ENCODE peak calls at places on chromosomes 12 and 14, in nine cellular contexts. One of them, this sample, is unnamed.

GRCh38 chr12:132429932-132430643 is 59.9 kb upstream of the FBRSL1 start:
- DNase-seq in A549: peak; percentile 57
- DNase-seq in RWPE1: peak; percentile 67
- DNase-seq in mesothelial cell of epicardium: no peak
- DNase-seq in upper lobe of left lung: peak; percentile 90
- DNase-seq in lower lobe of right lung: peak; percentile 64
- DNase-seq in AG04449: no peak
- DNase-seq in AG09309: no peak
- DNase-seq in cardiac muscle cell: no peak
- DNase-seq in this sample: no peak

GRCh38 chr12:27366621-27367020 is 34.0 kb downstream of the BMAL2 start:
- DNase-seq in cardiac muscle cell: no peak
- DNase-seq in AG09309: no peak
- DNase-seq in mesothelial cell of epicardium: no peak
- DNase-seq in lower lobe of right lung: no peak
- DNase-seq in A549: no peak
- DNase-seq in upper lobe of left lung: no peak
- DNase-seq in AG04449: no peak
- DNase-seq in RWPE1: no peak
- DNase-seq in this sample: no peak

GRCh38 chr12:45431153-45431552 is 215.3 kb downstream of the ANO6 start:
- DNase-seq in lower lobe of right lung: no peak
- DNase-seq in A549: no peak
- DNase-seq in mesothelial cell of epicardium: no peak
- DNase-seq in cardiac muscle cell: no peak
- DNase-seq in AG09309: no peak
- DNase-seq in upper lobe of left lung: no peak
- DNase-seq in RWPE1: no peak
- DNase-seq in AG04449: no peak
- DNase-seq in this sample: no peak

GRCh38 chr12:124233846-124234620 is 60.9 kb upstream of the RFLNA start:
- DNase-seq in A549: no peak
- DNase-seq in mesothelial cell of epicardium: no peak
- DNase-seq in upper lobe of left lung: no peak
- DNase-seq in lower lobe of right lung: no peak
- DNase-seq in AG09309: no peak
- DNase-seq in AG04449: no peak
- DNase-seq in RWPE1: peak; percentile 21
- DNase-seq in cardiac muscle cell: no peak
- DNase-seq in this sample: no peak

GRCh38 chr12:124395284-124395752 is 100.4 kb downstream of the RFLNA start:
- DNase-seq in AG09309: no peak
- DNase-seq in RWPE1: no peak
- DNase-seq in lower lobe of right lung: no peak
- DNase-seq in mesothelial cell of epicardium: no peak
- DNase-seq in cardiac muscle cell: no peak
- DNase-seq in upper lobe of left lung: peak; percentile 56
- DNase-seq in AG04449: no peak
- DNase-seq in A549: peak; percentile 78
- DNase-seq in this sample: no peak

GRCh38 chr12:49331360-49332222 is 5.4 kb downstream of the C1QL4 start:
- DNase-seq in cardiac muscle cell: peak; percentile 81
- DNase-seq in upper lobe of left lung: no peak
- DNase-seq in AG04449: no peak
- DNase-seq in RWPE1: peak; percentile 72
- DNase-seq in AG09309: peak; percentile 40
- DNase-seq in A549: peak; percentile 83
- DNase-seq in mesothelial cell of epicardium: no peak
- DNase-seq in lower lobe of right lung: peak; percentile 76
- DNase-seq in this sample: no peak

GRCh38 chr12:46368138-46368537 is 4.4 kb downstream of the SLC38A2 start:
- DNase-seq in A549: no peak
- DNase-seq in RWPE1: no peak
- DNase-seq in mesothelial cell of epicardium: no peak
- DNase-seq in lower lobe of right lung: no peak
- DNase-seq in upper lobe of left lung: no peak
- DNase-seq in AG04449: no peak
- DNase-seq in AG09309: no peak
- DNase-seq in cardiac muscle cell: no peak
- DNase-seq in this sample: no peak

GRCh38 chr12:12784911-12785814 is at the start of gene APOLD1:
- DNase-seq in AG09309: no peak
- DNase-seq in lower lobe of right lung: no peak
- DNase-seq in upper lobe of left lung: no peak
- DNase-seq in cardiac muscle cell: no peak
- DNase-seq in A549: no peak
- DNase-seq in mesothelial cell of epicardium: no peak
- DNase-seq in AG04449: no peak
- DNase-seq in RWPE1: no peak
- DNase-seq in this sample: peak; percentile 71

GRCh38 chr14:97709552-97709951 is 912.4 kb downstream of the VRK1 start:
- DNase-seq in AG09309: no peak
- DNase-seq in mesothelial cell of epicardium: no peak
- DNase-seq in RWPE1: no peak
- DNase-seq in AG04449: no peak
- DNase-seq in A549: no peak
- DNase-seq in lower lobe of right lung: no peak
- DNase-seq in cardiac muscle cell: no peak
- DNase-seq in upper lobe of left lung: no peak
- DNase-seq in this sample: no peak

GRCh38 chr12:24911284-24911791 is 37.6 kb downstream of the BCAT1 start:
- DNase-seq in AG04449: peak; percentile 88
- DNase-seq in upper lobe of left lung: no peak
- DNase-seq in RWPE1: no peak
- DNase-seq in mesothelial cell of epicardium: no peak
- DNase-seq in AG09309: no peak
- DNase-seq in cardiac muscle cell: no peak
- DNase-seq in A549: peak; percentile 25
- DNase-seq in lower lobe of right lung: no peak
- DNase-seq in this sample: no peak

GRCh38 chr12:123384318-123384993 is 524 bp downstream of the KMT5A start:
- DNase-seq in lower lobe of right lung: no peak
- DNase-seq in AG04449: no peak
- DNase-seq in RWPE1: peak; percentile 25
- DNase-seq in upper lobe of left lung: peak; percentile 85
- DNase-seq in AG09309: no peak
- DNase-seq in A549: peak; percentile 42
- DNase-seq in mesothelial cell of epicardium: no peak
- DNase-seq in cardiac muscle cell: peak; percentile 11
- DNase-seq in this sample: no peak

GRCh38 chr12:41250748-41251147 is 62.6 kb downstream of the PDZRN4 start:
- DNase-seq in RWPE1: no peak
- DNase-seq in cardiac muscle cell: no peak
- DNase-seq in lower lobe of right lung: no peak
- DNase-seq in mesothelial cell of epicardium: no peak
- DNase-seq in AG09309: no peak
- DNase-seq in A549: no peak
- DNase-seq in upper lobe of left lung: no peak
- DNase-seq in AG04449: no peak
- DNase-seq in this sample: no peak

DNA sequence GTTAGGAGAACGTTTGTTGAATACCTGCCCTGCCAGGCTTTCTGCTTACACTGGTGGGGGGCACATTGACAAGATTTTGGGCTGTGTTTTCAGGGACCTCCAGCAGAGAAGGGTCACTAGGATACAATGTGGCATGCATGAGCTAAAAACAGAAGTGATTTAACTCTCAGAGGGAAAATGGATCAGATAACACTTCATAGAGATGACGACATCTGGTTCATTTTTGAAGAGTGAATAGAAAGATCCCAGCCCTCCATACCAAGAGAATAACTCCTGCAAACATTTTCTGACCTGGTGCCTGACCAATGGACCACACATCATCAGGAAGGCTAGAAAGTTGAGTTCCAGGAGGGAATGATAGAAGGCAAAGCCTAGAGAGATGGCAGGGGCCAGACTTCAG is 33.7 kb downstream of the CKB start:
- DNase-seq in cardiac muscle cell: no peak
- DNase-seq in mesothelial cell of epicardium: no peak
- DNase-seq in lower lobe of right lung: no peak
- DNase-seq in AG09309: no peak
- DNase-seq in AG04449: peak; percentile 26
- DNase-seq in upper lobe of left lung: no peak
- DNase-seq in A549: no peak
- DNase-seq in RWPE1: no peak
- DNase-seq in this sample: no peak
- TF ChIP-seq CTCF in cardiac muscle cell: no peak
- TF ChIP-seq CTCF in mesothelial cell of epicardium: no peak
- TF ChIP-seq CTCF in lower lobe of right lung: no peak
- TF ChIP-seq CTCF in AG09309: no peak
- TF ChIP-seq CTCF in AG04449: no peak
- TF ChIP-seq CTCF in upper lobe of left lung: no peak
- TF ChIP-seq CTCF in A549: no peak
- TF ChIP-seq CTCF in RWPE1: no peak
- TF ChIP-seq CTCF in this sample: no peak

DNA sequence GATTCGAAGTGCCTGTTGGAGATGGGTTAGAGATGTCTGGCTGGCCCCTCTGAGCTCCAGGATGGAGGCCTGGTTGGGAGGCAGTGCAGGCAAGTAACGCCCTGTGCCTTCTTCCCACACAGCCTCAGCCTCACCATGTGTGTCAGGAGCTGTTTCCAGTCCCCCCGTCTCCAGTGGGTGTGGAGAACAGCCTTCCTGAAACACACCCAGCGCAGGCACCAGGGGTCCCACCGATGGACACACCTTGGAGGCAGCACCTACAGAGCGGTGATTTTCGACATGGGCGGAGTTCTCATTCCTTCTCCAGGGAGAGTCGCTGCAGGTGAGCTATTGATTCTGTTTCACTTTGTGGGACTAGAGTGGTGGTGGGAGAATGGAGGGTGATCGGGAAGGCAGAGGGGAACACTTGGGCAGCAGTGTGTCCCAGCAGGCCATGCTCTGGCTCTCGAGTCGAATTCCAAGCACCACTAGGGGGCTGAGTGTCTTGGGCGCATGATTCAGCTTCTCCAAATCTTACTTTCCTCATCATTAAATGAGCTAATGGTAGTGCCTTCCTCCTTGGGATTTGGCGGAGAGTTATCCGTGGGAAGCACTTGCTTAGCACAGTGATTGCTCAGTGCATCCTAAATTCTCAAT is 6.8 kb downstream of the ACAD10 start:
- DNase-seq in A549: peak; percentile 42
- DNase-seq in AG09309: no peak
- DNase-seq in AG04449: no peak
- DNase-seq in mesothelial cell of epicardium: no peak
- DNase-seq in RWPE1: no peak
- DNase-seq in upper lobe of left lung: no peak
- DNase-seq in lower lobe of right lung: no peak
- DNase-seq in cardiac muscle cell: no peak
- DNase-seq in this sample: no peak
- TF ChIP-seq CTCF in A549: peak; percentile 38
- TF ChIP-seq CTCF in AG09309: peak; percentile 22
- TF ChIP-seq CTCF in AG04449: no peak
- TF ChIP-seq CTCF in mesothelial cell of epicardium: no peak
- TF ChIP-seq CTCF in RWPE1: no peak
- TF ChIP-seq CTCF in upper lobe of left lung: no peak
- TF ChIP-seq CTCF in lower lobe of right lung: no peak
- TF ChIP-seq CTCF in cardiac muscle cell: peak; percentile 24
- TF ChIP-seq CTCF in this sample: no peak

DNA sequence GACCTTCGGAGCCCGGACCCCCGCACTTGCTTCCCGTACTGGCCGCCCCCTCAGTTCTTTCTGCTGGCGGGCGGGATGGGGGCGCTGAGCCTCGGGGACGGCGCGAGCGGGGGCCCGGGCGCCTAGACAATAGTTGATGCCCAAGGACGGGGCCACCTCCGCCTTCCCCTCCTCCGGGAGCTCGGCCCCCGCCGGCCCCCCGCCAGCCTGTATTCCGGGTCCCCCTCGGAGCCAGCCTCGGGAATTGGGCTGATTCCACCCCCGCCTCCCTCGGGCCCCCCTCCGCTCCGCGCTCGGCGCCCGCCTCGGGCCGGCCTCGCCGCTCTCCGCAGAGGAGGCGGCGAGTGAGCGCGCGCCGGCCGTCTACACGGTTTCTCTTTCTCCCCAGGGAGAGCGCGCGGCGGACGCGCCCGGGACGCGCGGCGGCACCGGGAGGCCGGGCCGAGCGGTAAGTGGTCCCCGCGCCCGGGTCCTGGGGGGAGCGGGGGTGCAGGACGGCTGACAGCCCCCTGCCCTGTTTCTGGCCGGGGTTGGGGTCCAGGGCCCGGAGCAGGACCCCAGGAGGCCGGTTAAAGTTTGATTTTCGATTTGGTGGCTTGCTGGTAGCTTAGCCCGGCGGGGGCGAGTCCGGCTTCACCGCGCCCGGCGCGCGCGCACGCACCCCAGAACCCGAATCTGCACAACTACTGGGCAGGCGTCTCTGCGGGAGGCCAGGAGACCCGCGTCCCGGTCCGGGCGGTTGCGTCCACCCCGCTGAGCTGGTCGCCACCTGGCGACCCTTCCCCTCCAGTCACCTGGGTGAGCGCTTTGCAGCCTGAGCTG is 413.7 kb downstream of the PCNX1 start:
- DNase-seq in A549: peak; percentile 57
- DNase-seq in AG04449: no peak
- DNase-seq in upper lobe of left lung: peak; percentile 95
- DNase-seq in RWPE1: peak; percentile 61
- DNase-seq in cardiac muscle cell: peak; percentile 86
- DNase-seq in mesothelial cell of epicardium: peak; percentile 46
- DNase-seq in lower lobe of right lung: peak; percentile 81
- DNase-seq in AG09309: no peak
- DNase-seq in this sample: peak; percentile 12
- TF ChIP-seq CTCF in A549: no peak
- TF ChIP-seq CTCF in AG04449: no peak
- TF ChIP-seq CTCF in upper lobe of left lung: no peak
- TF ChIP-seq CTCF in RWPE1: no peak
- TF ChIP-seq CTCF in cardiac muscle cell: peak; percentile 7
- TF ChIP-seq CTCF in mesothelial cell of epicardium: no peak
- TF ChIP-seq CTCF in lower lobe of right lung: no peak
- TF ChIP-seq CTCF in AG09309: no peak
- TF ChIP-seq CTCF in this sample: no peak

DNA sequence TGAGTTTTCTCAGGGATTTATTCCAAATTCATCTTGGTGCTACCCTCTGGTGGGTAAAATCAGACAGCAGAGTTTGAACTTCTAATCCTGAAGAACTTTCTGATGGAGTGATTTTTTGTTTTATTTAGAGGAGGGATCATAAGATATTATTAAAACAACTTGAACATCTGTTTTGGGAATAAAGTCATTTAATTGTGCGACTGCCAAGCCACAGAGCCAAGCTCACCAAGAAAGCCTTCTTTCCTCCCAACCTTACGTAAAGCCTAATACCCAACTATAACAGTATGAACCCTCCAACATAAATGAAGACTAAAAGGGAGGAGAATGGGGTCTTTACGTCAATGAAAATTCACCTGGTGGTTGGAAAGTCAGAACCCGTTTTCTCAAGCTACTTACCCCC is 205.5 kb upstream of the IGF1 start:
- DNase-seq in A549: no peak
- DNase-seq in RWPE1: no peak
- DNase-seq in mesothelial cell of epicardium: no peak
- DNase-seq in lower lobe of right lung: no peak
- DNase-seq in cardiac muscle cell: no peak
- DNase-seq in AG09309: no peak
- DNase-seq in upper lobe of left lung: no peak
- DNase-seq in AG04449: no peak
- DNase-seq in this sample: no peak
- TF ChIP-seq CTCF in A549: no peak
- TF ChIP-seq CTCF in RWPE1: no peak
- TF ChIP-seq CTCF in mesothelial cell of epicardium: no peak
- TF ChIP-seq CTCF in lower lobe of right lung: no peak
- TF ChIP-seq CTCF in cardiac muscle cell: no peak
- TF ChIP-seq CTCF in AG09309: peak; percentile 15
- TF ChIP-seq CTCF in upper lobe of left lung: no peak
- TF ChIP-seq CTCF in AG04449: no peak
- TF ChIP-seq CTCF in this sample: no peak